ENCODE peak calls at places on chromosomes 5 and 9, in five cellular contexts. P is GM23338, V is heart left ventricle, S is psoas muscle, I is cardiac muscle cell. B is an unnamed sample. For H3K27me3, the result is how much of the 10 kb centered on the place peaks cover.

GRCh38 chr5:178284996-178285395 is 52.4 kb upstream of the PHYKPL start:
- DNase-seq in I (peak), S (peak), V (no peak), P (no peak), B (no peak)

GRCh38 chr9:130735566-130735965 is 42.0 kb downstream of the EXOSC2 start:
- DNase-seq in V (no peak), S (no peak), P (no peak), I (no peak), B (no peak)

GRCh38 chr5:18314192-18314778 is 680.0 kb downstream of the TAF11L14 start:
- DNase-seq in S (no peak), I (peak), P (peak), V (no peak), B (no peak)

GRCh38 chr5:156208271-156208670 is 118.7 kb upstream of the SGCD start:
- DNase-seq in I (peak), S (no peak), P (peak), V (no peak), B (no peak)

GRCh38 chr5:14039063-14039462 is 94.6 kb upstream of the DNAH5 start:
- DNase-seq in P (no peak), I (no peak), V (no peak), S (no peak), B (no peak)

GRCh38 chr5:177491983-177492746 is 5.2 kb downstream of the PDLIM7 start:
- DNase-seq in I (no peak), S (no peak), V (no peak), P (peak), B (no peak)

GRCh38 chr5:54795284-54795683 is 190.1 kb downstream of the ESM1 start:
- DNase-seq in P (no peak), I (no peak), V (no peak), S (no peak), B (no peak)

GRCh38 chr5:109882546-109882945 is 192.8 kb downstream of the MAN2A1 start:
- DNase-seq in S (no peak), V (no peak), P (no peak), I (no peak), B (no peak)

GRCh38 chr5:52010430-52010829 is 627.2 kb downstream of the ISL1 start:
- DNase-seq in I (no peak), P (no peak), S (no peak), V (no peak), B (no peak)

GRCh38 chr9:137319434-137319975 is 17.4 kb upstream of the NRARP start:
- DNase-seq in I (no peak), V (peak), S (peak), P (no peak), B (no peak)

GRCh38 chr5:77670526-77670925 is 32.0 kb upstream of the OTP start:
- DNase-seq in I (no peak), P (no peak), V (no peak), S (no peak), B (no peak)
- H3K27ac ChIP-seq in I (no peak), P (no peak), V (no peak), S (no peak), B (no peak)

DNA sequence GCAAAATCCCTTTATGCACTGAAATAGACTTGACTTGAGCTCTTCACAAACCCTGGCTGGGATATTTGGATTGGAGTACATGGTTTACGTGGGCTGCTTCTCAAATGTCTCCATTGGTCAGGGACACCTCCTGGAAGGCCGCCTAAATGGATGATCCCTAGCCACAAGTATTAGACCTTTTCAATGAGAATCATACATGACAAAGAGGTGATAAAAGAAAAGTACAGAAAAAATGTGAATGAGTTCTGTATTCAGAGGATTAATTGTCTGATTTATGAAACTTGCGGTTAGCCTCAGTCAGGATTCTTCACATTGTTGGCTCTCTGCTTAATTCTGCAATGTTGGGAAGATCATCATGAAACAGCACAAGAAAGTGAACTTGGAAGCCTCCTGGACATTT is 752.8 kb upstream of the ADAMTS16 start:
- DNase-seq in S (no peak), I (no peak), V (no peak), P (no peak), B (no peak)
- H3K27me3 ChIP-seq in S (under half), I (under half), V (under half), P (under half), B (under half)

GRCh38 chr5:77761606-77762005 is 14.5 kb downstream of the TBCA start:
- DNase-seq in S (no peak), I (no peak), P (no peak), V (no peak), B (no peak)

DNA sequence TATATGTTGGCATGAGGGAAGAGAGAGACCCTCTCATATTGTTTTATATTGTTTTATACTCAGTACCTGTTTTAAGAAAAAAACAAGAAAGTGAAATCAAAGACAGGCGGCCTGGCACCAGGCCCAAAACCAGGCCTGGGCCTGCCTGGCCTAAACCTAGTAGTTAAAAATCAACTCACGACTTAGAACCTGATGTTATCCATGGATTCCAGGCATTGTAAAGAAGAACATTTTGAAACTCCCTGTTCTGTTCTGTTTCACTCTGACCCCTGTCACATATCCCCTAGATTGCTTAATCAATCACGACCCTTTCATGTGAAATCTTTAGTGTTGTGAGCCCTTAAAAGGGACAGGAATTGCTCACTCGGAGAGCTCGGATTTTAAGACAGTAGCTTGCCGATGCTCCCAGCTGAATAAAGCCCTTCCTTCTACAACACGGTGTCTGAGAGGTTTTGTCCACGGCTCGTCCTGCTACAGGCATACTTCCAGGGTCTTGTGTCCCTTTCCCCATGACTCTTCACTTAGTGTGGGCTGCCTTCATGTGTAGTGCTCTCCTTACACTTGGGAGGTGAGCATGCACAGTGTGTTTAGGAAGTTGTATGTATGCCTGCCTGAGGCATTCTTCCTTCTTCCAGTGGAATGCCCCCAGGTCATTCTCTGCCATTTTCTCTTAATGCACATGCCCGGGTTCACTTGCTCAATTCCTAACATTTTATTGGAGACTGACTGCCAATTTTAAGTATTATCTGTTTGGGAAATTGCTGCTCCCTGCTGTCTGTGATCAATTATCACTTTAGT is 17.8 kb downstream of the TBCA start:
- DNase-seq in I (no peak), V (no peak), S (no peak), P (no peak), B (no peak)
- H3K27ac ChIP-seq in I (no peak), V (no peak), S (no peak), P (peak), B (no peak)

GRCh38 chr9:129673602-129674001 is 8.2 kb downstream of the PRRX2 start:
- DNase-seq in V (no peak), S (no peak), I (no peak), P (no peak), B (no peak)
- H3K27me3 ChIP-seq in V (under half), S (half or more), I (under half), P (under half), B (under half)

DNA sequence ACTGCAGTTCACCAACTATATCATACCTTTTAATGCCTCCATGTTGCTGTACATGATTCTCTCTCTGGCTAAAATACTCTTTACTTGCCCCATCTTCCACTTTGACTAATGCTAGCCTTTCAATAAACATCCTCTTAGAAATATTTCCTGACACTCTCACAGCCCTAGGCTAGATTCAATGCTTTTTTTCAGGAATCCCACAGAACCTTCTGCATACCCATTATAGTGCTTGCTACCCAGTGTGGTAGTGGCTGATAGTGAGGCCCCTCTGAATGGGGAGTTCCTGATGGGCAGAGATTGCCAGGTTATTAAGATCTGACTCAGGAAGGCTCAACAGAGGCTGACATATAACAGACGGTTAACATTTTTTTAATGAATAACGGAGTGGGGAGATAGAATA is 11.6 kb downstream of the SSBP2 start:
- DNase-seq in P (no peak), S (no peak), I (no peak), V (no peak), B (no peak)
- H3K27ac ChIP-seq in P (no peak), S (no peak), I (no peak), V (no peak), B (no peak)

GRCh38 chr5:51500-51823 is 40.5 kb upstream of the PLEKHG4B start:
- DNase-seq in S (no peak), P (no peak), V (no peak), I (no peak), B (no peak)
- H3K27me3 ChIP-seq in S (half or more), P (half or more), V (under half), I (half or more), B (under half)

B was measured in right cardiac atrium.